ENCODE peak calls at places on chromosomes 7 and 10, in four cellular contexts. One of them, this sample, is unnamed.
A peak's percentile ranks its signal among the peaks of the same experiment; 100 is the strongest.

GRCh38 chr10:113922787-113923570 is 68.5 kb downstream of the NHLRC2 start:
- DNase-seq in EL: no peak
- DNase-seq in tibial artery: no peak
- DNase-seq in NT2/D1: no peak
- DNase-seq in this sample: no peak

GRCh38 chr10:129851941-129852650 is 112.0 kb downstream of the EBF3 start:
- DNase-seq in EL: no peak
- DNase-seq in tibial artery: no peak
- DNase-seq in NT2/D1: no peak
- DNase-seq in this sample: no peak

GRCh38 chr10:31622993-31623392 is 304.0 kb downstream of the ZEB1 start:
- DNase-seq in EL: peak; percentile 84
- DNase-seq in tibial artery: peak; percentile 37
- DNase-seq in NT2/D1: no peak
- DNase-seq in this sample: peak; percentile 61

GRCh38 chr10:52488606-52489485 is 174.8 kb downstream of the DKK1 start:
- DNase-seq in EL: peak; percentile 78
- DNase-seq in tibial artery: no peak
- DNase-seq in NT2/D1: no peak
- DNase-seq in this sample: peak; percentile 16

GRCh38 chr10:102628451-102628911 is 15.8 kb upstream of the TRIM8 start:
- DNase-seq in EL: peak; percentile 62
- DNase-seq in tibial artery: peak; percentile 70
- DNase-seq in NT2/D1: no peak
- DNase-seq in this sample: no peak

GRCh38 chr10:100345570-100346330 is 1.3 kb upstream of the SCD start:
- DNase-seq in EL: peak; percentile 71
- DNase-seq in tibial artery: no peak
- DNase-seq in NT2/D1: no peak
- DNase-seq in this sample: peak; percentile 77

GRCh38 chr10:42991442-42992098 is 85.3 kb upstream of the RET start:
- DNase-seq in EL: no peak
- DNase-seq in tibial artery: no peak
- DNase-seq in NT2/D1: no peak
- DNase-seq in this sample: no peak

GRCh38 chr10:110005716-110006115 is 2.1 kb upstream of the ADD3 start:
- DNase-seq in EL: peak; percentile 68
- DNase-seq in tibial artery: peak; percentile 29
- DNase-seq in NT2/D1: no peak
- DNase-seq in this sample: peak; percentile 67

GRCh38 chr7:111312966-111313365 is 222.0 kb downstream of the LRRN3 start:
- DNase-seq in EL: peak; percentile 16
- DNase-seq in tibial artery: no peak
- DNase-seq in NT2/D1: no peak
- DNase-seq in this sample: no peak

GRCh38 chr10:111113961-111114830 is 37.4 kb downstream of the ADRA2A start:
- DNase-seq in EL: peak; percentile 42
- DNase-seq in tibial artery: peak; percentile 30
- DNase-seq in NT2/D1: no peak
- DNase-seq in this sample: no peak

GRCh38 chr10:69641261-69641980 is 11.4 kb downstream of the FAM241B start:
- DNase-seq in EL: peak; percentile 17
- DNase-seq in tibial artery: no peak
- DNase-seq in NT2/D1: no peak
- DNase-seq in this sample: no peak

GRCh38 chr10:110493832-110494426 is 3.8 kb upstream of the DUSP5 start:
- DNase-seq in EL: no peak
- DNase-seq in tibial artery: no peak
- DNase-seq in NT2/D1: no peak
- DNase-seq in this sample: no peak

This sample was measured in astrocyte.